ENCODE peak calls at places on chromosomes 16 and 17, in ten cellular contexts. P is EL; Y is stimulated activated CD8-positive, alpha-beta memory T cell treated with anti-CD3 and anti-CD28 coated beads, Interleukin-12 subunit alpha, Interleukin-12 subunit beta, amount 100 ng/mL, for 4 hours; X is CD8-positive, alpha-beta memory T cell; K is IMR-90; L is cardiac septum; H is anterior cingulate cortex; F is heart right ventricle; S is effector CD4-positive, alpha-beta T cell; A is NCI-H1694. C is an unnamed sample.

GRCh38 chr16:2079991-2080390 is 32.2 kb downstream of the TSC2 start:
- DNase-seq in K (no peak), X (no peak), P (no peak), F (no peak), L (no peak), A (no peak), Y (no peak), H (no peak), S (no peak), C (no peak)

GRCh38 chr17:37098910-37099664 is 150.3 kb downstream of the AATF start:
- DNase-seq in Y (no peak), S (no peak), L (no peak), K (peak), H (no peak), P (peak), F (no peak), A (no peak), X (no peak), C (no peak)

GRCh38 chr16:27253526-27253930 is 15.0 kb downstream of the NSMCE1 start:
- DNase-seq in S (no peak), L (no peak), K (peak), A (no peak), Y (no peak), X (no peak), H (no peak), P (peak), F (no peak), C (peak)

GRCh38 chr16:72877374-72878028 is 170.4 kb downstream of the ZFHX3 start:
- DNase-seq in L (no peak), K (peak), F (no peak), X (no peak), S (no peak), A (no peak), H (no peak), Y (no peak), P (peak), C (peak)

GRCh38 chr16:1778200-1779179 is 3.9 kb downstream of the SPSB3 start:
- DNase-seq in L (no peak), K (no peak), H (no peak), A (no peak), X (no peak), Y (no peak), P (no peak), S (no peak), F (peak), C (no peak)

GRCh38 chr16:6104423-6104822 is 1006.8 kb upstream of the EEF2KMT start:
- DNase-seq in F (no peak), H (no peak), Y (no peak), A (no peak), L (no peak), K (no peak), X (no peak), S (no peak), P (no peak), C (no peak)

GRCh38 chr17:1347681-1348318 is 52.2 kb downstream of the YWHAE start:
- DNase-seq in A (no peak), H (no peak), Y (no peak), K (peak), P (no peak), F (no peak), S (no peak), L (no peak), X (no peak), C (peak)

GRCh38 chr16:65122974-65123845 is 1.3 kb upstream of the CDH11 start:
- DNase-seq in F (peak), S (no peak), L (peak), P (peak), Y (no peak), X (no peak), H (peak), K (peak), A (no peak), C (peak)

GRCh38 chr16:77569406-77569805 is 134.6 kb upstream of the ADAMTS18 start:
- DNase-seq in S (no peak), P (no peak), L (no peak), F (no peak), X (no peak), H (no peak), A (no peak), K (no peak), Y (no peak), C (no peak)

GRCh38 chr16:72530434-72530833 is 358.5 kb upstream of the PMFBP1 start:
- DNase-seq in F (no peak), P (peak), X (no peak), K (peak), L (no peak), A (no peak), Y (no peak), S (no peak), H (no peak), C (peak)

GRCh38 chr16:2244926-2245795 is 6.2 kb downstream of the ECI1 start:
- DNase-seq in A (no peak), S (no peak), Y (no peak), H (no peak), L (no peak), K (no peak), F (no peak), X (no peak), P (no peak), C (no peak)

GRCh38 chr16:87628940-87629339 is 26.6 kb downstream of the JPH3 start:
- DNase-seq in S (no peak), H (no peak), K (peak), X (no peak), Y (no peak), L (no peak), F (no peak), P (peak), A (no peak), C (peak)

GRCh38 chr17:52696362-52696761 is 537.8 kb upstream of the CA10 start:
- DNase-seq in P (no peak), X (no peak), H (no peak), F (no peak), S (no peak), L (no peak), A (no peak), Y (no peak), K (no peak), C (no peak)

GRCh38 chr16:88132836-88133506 is 181.7 kb downstream of the BANP start:
- DNase-seq in A (no peak), P (no peak), S (no peak), Y (no peak), F (no peak), X (no peak), H (no peak), L (no peak), K (no peak), C (no peak)

GRCh38 chr16:23433261-23433920 is 19.6 kb downstream of the COG7 start:
- DNase-seq in H (no peak), K (no peak), A (no peak), S (no peak), X (no peak), F (no peak), P (no peak), Y (no peak), L (no peak), C (no peak)

GRCh38 chr17:38958756-38959155 is 8.4 kb downstream of the FBXO47 start:
- DNase-seq in S (no peak), Y (no peak), K (peak), L (no peak), F (no peak), X (no peak), H (no peak), P (peak), A (no peak), C (peak)

GRCh38 chr16:87581867-87582220 is 20.5 kb upstream of the JPH3 start:
- DNase-seq in H (no peak), P (peak), Y (no peak), S (no peak), K (peak), X (no peak), A (no peak), L (peak), F (peak), C (peak)

GRCh38 chr17:9768381-9768934 is 22.9 kb downstream of the DHRS7C start:
- DNase-seq in A (no peak), S (no peak), X (no peak), Y (no peak), F (no peak), P (peak), L (no peak), K (peak), H (no peak), C (peak)

GRCh38 chr17:77429985-77430752 is 289.4 kb downstream of the SEC14L1 start:
- DNase-seq in A (peak), S (peak), K (peak), Y (peak), X (peak), H (peak), P (peak), F (peak), L (peak), C (peak)

GRCh38 chr16:81523387-81524115 is 78.9 kb downstream of the CMIP start:
- DNase-seq in K (peak), P (peak), A (no peak), X (peak), H (no peak), F (no peak), Y (no peak), L (no peak), S (peak), C (peak)

GRCh38 chr16:56960681-56961281 is 969 bp upstream of the CETP start:
- DNase-seq in Y (no peak), F (no peak), A (no peak), L (peak), K (peak), H (no peak), X (no peak), S (no peak), P (peak), C (no peak)

GRCh38 chr16:2090481-2090797 is 42.7 kb downstream of the TSC2 start:
- DNase-seq in X (no peak), K (no peak), A (no peak), H (no peak), P (no peak), F (peak), S (no peak), L (no peak), Y (no peak), C (no peak)

GRCh38 chr17:41481051-41481450 is at the start of gene KRT35:
- DNase-seq in Y (no peak), X (no peak), S (no peak), A (no peak), K (no peak), P (no peak), L (no peak), H (no peak), F (no peak), C (no peak)

GRCh38 chr17:58693208-58693607 is 806 bp downstream of the RAD51C start:
- DNase-seq in K (no peak), S (no peak), L (no peak), P (peak), H (no peak), Y (no peak), X (no peak), A (no peak), F (no peak), C (no peak)

GRCh38 chr16:8777217-8777616 is 20.2 kb downstream of the TMEM186 start:
- DNase-seq in F (no peak), P (no peak), A (no peak), K (no peak), S (no peak), H (no peak), Y (no peak), X (no peak), L (no peak), C (no peak)

C was measured in HCEC 1CT.